ENCODE peak calls at places on chromosome 19, in six cellular contexts. D is CD4-positive, alpha-beta T cell; J is cardiac fibroblast; U is fibroblast of pulmonary artery; R is hippocampal formation; V is stimulated activated CD4-positive, alpha-beta T cell treated with anti-CD3 and anti-CD28 coated beads, Interleukin-4, amount 100 ng/mL, for 24 hours. C is an unnamed sample.

GRCh38 chr19:30066781-30067759 is 125.0 kb downstream of the URI1 start:
- DNase-seq in R (no peak), V (no peak), J (no peak), D (no peak), U (no peak), C (no peak)

GRCh38 chr19:9306443-9306842 is 3.2 kb downstream of the ZNF699 start:
- DNase-seq in V (no peak), D (no peak), U (peak; percentile 39), R (no peak), J (peak; percentile 10), C (no peak)

GRCh38 chr19:1949304-1950101 is 8.5 kb downstream of the CSNK1G2 start:
- DNase-seq in U (no peak), R (no peak), D (no peak), J (no peak), V (no peak), C (no peak)

GRCh38 chr19:280541-281007 is 10.6 kb downstream of the PLPP2 start:
- DNase-seq in D (no peak), U (no peak), V (no peak), J (no peak), R (no peak), C (no peak)

GRCh38 chr19:17242431-17243208 is 3.1 kb downstream of the NR2F6 start:
- DNase-seq in R (no peak), J (no peak), D (no peak), V (no peak), U (no peak), C (no peak)

GRCh38 chr19:19120308-19121156 is 17.7 kb downstream of the TMEM161A start:
- DNase-seq in D (no peak), V (no peak), R (no peak), U (peak; percentile 82), J (peak; percentile 86), C (peak; percentile 68)

GRCh38 chr19:45079911-45080469 is 930 bp downstream of the GEMIN7 start:
- DNase-seq in J (no peak), R (no peak), U (no peak), V (no peak), D (no peak), C (no peak)

GRCh38 chr19:13420780-13421179 is 85.5 kb downstream of the CACNA1A start:
- DNase-seq in J (no peak), V (no peak), D (no peak), R (no peak), U (no peak), C (no peak)

GRCh38 chr19:2166741-2167738 is 3.3 kb downstream of the DOT1L start:
- DNase-seq in R (peak; percentile 41), J (peak; percentile 82), U (peak; percentile 67), V (no peak), D (no peak), C (peak; percentile 28)

GRCh38 chr19:35342430-35342829 is 5.3 kb upstream of the FFAR1 start:
- DNase-seq in U (no peak), J (no peak), D (no peak), R (no peak), V (no peak), C (no peak)

GRCh38 chr19:1315470-1316166 is 29.9 kb downstream of the EFNA2 start:
- DNase-seq in R (peak; percentile 56), U (peak; percentile 48), D (peak; percentile 16), J (peak; percentile 59), V (peak; percentile 13), C (peak; percentile 92)

GRCh38 chr19:5826531-5827341 is 12.8 kb downstream of the FUT6 start:
- DNase-seq in J (peak; percentile 47), V (no peak), U (peak; percentile 25), R (no peak), D (no peak), C (peak; percentile 80)

GRCh38 chr19:33194884-33195710 is 967 bp downstream of the LRP3 start:
- DNase-seq in D (no peak), U (peak; percentile 53), R (no peak), V (no peak), J (peak; percentile 65), C (peak; percentile 79)

GRCh38 chr19:52991484-52991883 is 22.2 kb upstream of the ERVV-1 start:
- DNase-seq in V (no peak), R (no peak), D (no peak), U (peak; percentile 54), J (peak; percentile 46), C (no peak)

GRCh38 chr19:3699071-3699740 is 1.1 kb downstream of the PIP5K1C start:
- DNase-seq in J (peak; percentile 62), V (peak; percentile 23), R (peak; percentile 52), D (no peak), U (peak; percentile 58), C (peak; percentile 65)

GRCh38 chr19:3494559-3494958 is 5.9 kb downstream of the DOHH start:
- DNase-seq in J (no peak), R (no peak), U (no peak), V (peak; percentile 75), D (peak; percentile 9), C (peak; percentile 25)

GRCh38 chr19:35895911-35896642 is 4.3 kb downstream of the NFKBID start:
- DNase-seq in U (no peak), J (no peak), V (no peak), D (no peak), R (no peak), C (peak; percentile 16)